ENCODE peak calls at places on chromosome 13, in four cellular contexts. O is adrenal gland, V is NCI-H2081, W is iris pigment epithelial cell. S is an unnamed sample.

GRCh38 chr13:110301606-110302131 is 5.3 kb downstream of the COL4A1 start:
- DNase-seq in W (peak; percentile 90), O (no peak), V (no peak), S (no peak)

GRCh38 chr13:83162493-83162892 is 719.8 kb downstream of the SLITRK1 start:
- DNase-seq in O (no peak), W (no peak), V (no peak), S (no peak)

GRCh38 chr13:30312859-30313258 is 5.5 kb upstream of the KATNAL1 start:
- DNase-seq in V (no peak), O (no peak), W (peak; percentile 67), S (no peak)

GRCh38 chr13:113528101-113528797 is 37.7 kb upstream of the DCUN1D2 start:
- DNase-seq in O (no peak), V (no peak), W (no peak), S (no peak)

GRCh38 chr13:48975101-48975925 is at the start of gene FNDC3A:
- DNase-seq in O (peak; percentile 55), V (peak; percentile 67), W (peak; percentile 67), S (peak; percentile 61)

GRCh38 chr13:76512676-76513277 is 373.4 kb downstream of the KCTD12 start:
- DNase-seq in W (peak; percentile 99), V (peak; percentile 4), O (peak; percentile 28), S (no peak)

GRCh38 chr13:99218969-99219368 is 18.3 kb downstream of the UBAC2 start:
- DNase-seq in O (no peak), W (no peak), V (no peak), S (no peak)

GRCh38 chr13:51797664-51798488 is 6.1 kb downstream of the DHRS12 start:
- DNase-seq in W (peak; percentile 63), V (peak; percentile 83), O (peak; percentile 52), S (no peak)

GRCh38 chr13:98173431-98173921 is 3.6 kb downstream of the RNF113B start:
- DNase-seq in V (no peak), O (peak; percentile 83), W (peak; percentile 99), S (no peak)

GRCh38 chr13:36475468-36475867 is 43.2 kb downstream of the CCNA1 start:
- DNase-seq in W (peak; percentile 31), O (no peak), V (peak; percentile 6), S (no peak)

GRCh38 chr13:114029866-114030625 is 56.2 kb upstream of the C13orf46 start:
- DNase-seq in V (no peak), W (no peak), O (no peak), S (peak; percentile 15)

GRCh38 chr13:110176431-110176830 is 130.5 kb downstream of the COL4A1 start:
- DNase-seq in O (no peak), V (no peak), W (no peak), S (no peak)

GRCh38 chr13:50521750-50522149 is 321.7 kb downstream of the DLEU7 start:
- DNase-seq in V (no peak), O (peak; percentile 50), W (peak; percentile 78), S (no peak)

GRCh38 chr13:51156666-51157065 is 45.6 kb upstream of the C13orf42 start:
- DNase-seq in O (no peak), W (no peak), V (peak; percentile 22), S (no peak)

GRCh38 chr13:50400930-50401553 is 385.8 kb downstream of the KCNRG start:
- DNase-seq in W (peak; percentile 85), O (peak; percentile 61), V (no peak), S (no peak)

GRCh38 chr13:91347212-91347995 is at the start of gene MIR17HG:
- DNase-seq in W (peak; percentile 88), O (peak; percentile 82), V (peak; percentile 92), S (peak; percentile 89)

GRCh38 chr13:97113231-97114001 is 108.7 kb upstream of the MBNL2 start:
- DNase-seq in W (no peak), O (no peak), V (peak; percentile 27), S (no peak)

GRCh38 chr13:23848019-23848418 is 41.2 kb downstream of the MIPEP start:
- DNase-seq in V (no peak), W (no peak), O (no peak), S (no peak)

GRCh38 chr13:50713849-50714248 is 129.6 kb downstream of the DLEU7 start:
- DNase-seq in W (peak; percentile 98), O (peak; percentile 39), V (no peak), S (no peak)

GRCh38 chr13:109998808-109999528 is 212.6 kb upstream of the IRS2 start:
- DNase-seq in V (no peak), W (peak; percentile 96), O (no peak), S (no peak)

GRCh38 chr13:80082396-80083096 is 258.4 kb downstream of the SPRY2 start:
- DNase-seq in O (no peak), V (no peak), W (peak; percentile 65), S (no peak)

GRCh38 chr13:85772379-85772778 is 26.8 kb downstream of the SLITRK6 start:
- DNase-seq in O (peak; percentile 16), V (no peak), W (peak; percentile 48), S (no peak)